ENCODE peak calls at places on chromosomes 3 and 15, in seven cellular contexts. D is colonic mucosa, K is H9, V is ovary, G is heart left ventricle, U is mucosa of descending colon, T is tibial artery. P is an unnamed sample. For H3K9me3, the result is how much of the 10 kb centered on the place peaks cover.

GRCh38 chr3:39103324-39103693 is 4.1 kb downstream of the GORASP1 start:
- DNase-seq in D (no peak), K (peak), V (no peak), G (no peak), U (no peak), T (no peak), P (no peak)

GRCh38 chr3:45964139-45964538 is 20.9 kb downstream of the CXCR6 start:
- DNase-seq in D (no peak), K (no peak), V (no peak), G (no peak), U (no peak), T (no peak), P (no peak)

GRCh38 chr15:68408971-68409370 is 23.0 kb downstream of the ITGA11 start:
- DNase-seq in D (peak), K (no peak), V (no peak), G (peak), U (no peak), T (no peak), P (no peak)

GRCh38 chr15:90400005-90400758 is 12.1 kb downstream of the IQGAP1 start:
- DNase-seq in D (no peak), K (no peak), V (no peak), G (no peak), U (no peak), T (no peak), P (no peak)

GRCh38 chr3:65268411-65268810 is 580.6 kb upstream of the ADAMTS9 start:
- DNase-seq in D (no peak), K (no peak), V (no peak), G (no peak), U (no peak), T (no peak), P (no peak)

GRCh38 chr15:33724321-33725036 is 243.8 kb upstream of the CHRM5 start:
- DNase-seq in D (no peak), K (no peak), V (no peak), G (no peak), U (no peak), T (no peak), P (no peak)

GRCh38 chr3:102083469-102083868 is 234.2 kb downstream of the NFKBIZ start:
- DNase-seq in D (peak), K (no peak), V (no peak), G (no peak), U (no peak), T (no peak), P (no peak)

GRCh38 chr15:51046799-51047449 is 47.8 kb downstream of the TNFAIP8L3 start:
- DNase-seq in D (peak), K (no peak), V (peak), G (no peak), U (peak), T (no peak), P (no peak)

GRCh38 chr15:77496710-77497107 is 76.0 kb downstream of the HMG20A start:
- DNase-seq in D (peak), K (peak), V (peak), G (peak), U (peak), T (peak), P (peak)

GRCh38 chr15:22240403-22240802 is 160.1 kb downstream of the OR4M2 start:
- DNase-seq in D (no peak), K (no peak), V (no peak), G (no peak), U (no peak), T (no peak), P (no peak)

GRCh38 chr15:22236469-22236868 is 156.1 kb downstream of the OR4M2 start:
- DNase-seq in D (no peak), K (no peak), V (no peak), G (no peak), U (no peak), T (no peak), P (no peak)

GRCh38 chr15:22239806-22240180 is 159.5 kb downstream of the OR4M2 start:
- DNase-seq in D (no peak), K (no peak), V (no peak), G (no peak), U (no peak), T (no peak), P (no peak)

GRCh38 chr15:22240951-22241350 is 160.6 kb downstream of the OR4M2 start:
- DNase-seq in D (no peak), K (no peak), V (no peak), G (no peak), U (peak), T (no peak), P (no peak)

DNA sequence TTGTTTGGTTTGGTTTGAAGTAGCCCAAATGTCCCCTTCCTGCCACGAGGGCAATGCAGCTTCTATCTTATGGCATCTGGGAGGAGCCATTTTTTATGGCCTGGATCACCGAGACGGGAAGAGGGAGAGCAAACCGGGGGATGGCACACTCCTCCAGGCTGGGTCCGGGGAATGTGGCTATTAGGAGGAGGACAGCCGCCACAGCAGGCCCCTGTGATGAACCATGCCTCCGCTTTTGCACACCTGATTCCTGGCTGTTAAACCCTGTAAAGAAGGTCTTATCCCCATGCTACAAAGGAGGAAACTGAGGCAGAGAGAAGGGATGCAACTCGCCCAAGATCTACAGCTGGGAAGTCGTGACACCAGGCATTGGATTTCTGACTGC is 157.6 kb downstream of the OR4M2 start:
- DNase-seq in D (no peak), K (no peak), V (no peak), G (no peak), U (no peak), T (no peak), P (no peak)
- H3K9me3 ChIP-seq in D (under half), K (half or more), V (under half), G (under half), U (half or more), T (under half), P (under half)

GRCh38 chr3:27719306-27720003 is 2.7 kb downstream of the EOMES start:
- DNase-seq in D (no peak), K (no peak), V (no peak), G (no peak), U (no peak), T (no peak), P (no peak)

GRCh38 chr3:27720899-27721716 is 1.0 kb downstream of the EOMES start:
- DNase-seq in D (no peak), K (peak), V (no peak), G (no peak), U (no peak), T (no peak), P (no peak)

GRCh38 chr3:27721717-27722564 is at the start of gene EOMES:
- DNase-seq in D (peak), K (peak), V (no peak), G (no peak), U (peak), T (no peak), P (peak)

GRCh38 chr3:27718459-27718858 is 3.7 kb downstream of the EOMES start:
- DNase-seq in D (no peak), K (no peak), V (no peak), G (no peak), U (no peak), T (no peak), P (no peak)

DNA sequence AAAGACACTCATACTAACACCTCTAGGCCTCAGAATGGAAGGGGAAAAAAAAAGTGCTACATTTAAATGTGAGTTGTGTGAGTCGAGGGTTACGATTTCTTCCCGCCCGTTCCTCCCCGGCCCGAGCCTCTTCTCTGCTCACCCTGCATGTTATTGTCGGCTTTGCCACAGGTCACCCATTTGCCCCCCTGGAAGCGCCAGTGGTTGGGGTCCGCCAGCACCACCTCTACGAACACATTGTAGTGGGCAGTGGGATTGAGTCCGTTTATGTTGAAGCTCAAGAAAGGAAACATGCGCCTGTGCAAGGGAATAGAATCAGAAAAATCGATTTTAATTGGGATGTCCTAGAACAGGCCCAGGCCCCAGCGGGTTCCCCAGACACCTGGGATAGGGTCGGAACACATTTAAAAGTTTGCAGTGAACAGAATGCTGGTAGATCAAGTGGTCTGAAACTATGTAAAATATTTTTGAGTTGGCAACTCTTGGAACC is 2.0 kb downstream of the EOMES start:
- DNase-seq in D (no peak), K (peak), V (no peak), G (no peak), U (no peak), T (no peak), P (no peak)
- H3K9me3 ChIP-seq in D (under half), K (under half), V (under half), G (under half), U (under half), T (under half), P (under half)

GRCh38 chr15:100090411-100090810 is 251.4 kb downstream of the ADAMTS17 start:
- DNase-seq in D (no peak), K (no peak), V (no peak), G (no peak), U (no peak), T (no peak), P (no peak)

GRCh38 chr15:100094127-100094510 is 247.7 kb downstream of the ADAMTS17 start:
- DNase-seq in D (no peak), K (no peak), V (no peak), G (no peak), U (no peak), T (no peak), P (no peak)

GRCh38 chr15:100095896-100096600 is 245.7 kb downstream of the ADAMTS17 start:
- DNase-seq in D (no peak), K (no peak), V (no peak), G (no peak), U (no peak), T (no peak), P (no peak)

GRCh38 chr15:100093211-100094126 is 248.3 kb downstream of the ADAMTS17 start:
- DNase-seq in D (no peak), K (no peak), V (no peak), G (no peak), U (no peak), T (no peak), P (no peak)

GRCh38 chr15:100092034-100092433 is 249.7 kb downstream of the ADAMTS17 start:
- DNase-seq in D (no peak), K (no peak), V (no peak), G (no peak), U (no peak), T (no peak), P (no peak)
- H3K9me3 ChIP-seq in D (under half), K (under half), V (under half), G (under half), U (under half), T (under half), P (under half)

GRCh38 chr3:1700650-1701049 is 398.0 kb upstream of the CNTN4 start:
- DNase-seq in D (no peak), K (no peak), V (no peak), G (no peak), U (no peak), T (no peak), P (no peak)
- H3K9me3 ChIP-seq in D (under half), K (under half), V (under half), G (under half), U (under half), T (under half), P (under half)

GRCh38 chr3:149830902-149831301 is 17.9 kb downstream of the RNF13 start:
- DNase-seq in D (no peak), K (no peak), V (no peak), G (no peak), U (no peak), T (no peak), P (no peak)
- H3K9me3 ChIP-seq in D (under half), K (under half), V (under half), G (under half), U (under half), T (under half), P (half or more)

DNA sequence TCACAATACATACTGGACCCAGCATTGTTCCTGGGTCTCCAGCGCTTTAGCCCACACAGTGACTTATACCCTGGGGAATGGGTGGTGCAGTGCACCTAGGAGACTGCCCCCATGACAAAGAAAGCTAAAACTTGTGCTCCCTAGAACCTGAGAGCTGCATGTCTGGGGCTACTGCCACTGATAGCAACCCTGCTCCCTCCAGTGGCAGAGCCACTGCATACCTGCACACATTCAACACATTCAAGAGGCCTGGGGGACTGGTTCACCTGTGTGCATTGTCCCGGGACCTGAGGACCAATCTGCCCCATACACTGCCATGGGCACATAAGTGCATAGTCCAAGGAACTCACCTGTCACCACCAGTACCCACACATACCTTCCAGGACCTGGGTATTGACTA is 302.7 kb upstream of the MANF start:
- DNase-seq in D (no peak), K (no peak), V (no peak), G (no peak), U (no peak), T (no peak), P (no peak)
- H3K9me3 ChIP-seq in D (under half), K (under half), V (under half), G (under half), U (under half), T (under half), P (under half)

GRCh38 chr3:13901935-13902584 is 22.2 kb upstream of the WNT7A start:
- DNase-seq in D (no peak), K (no peak), V (no peak), G (no peak), U (no peak), T (no peak), P (no peak)
- H3K9me3 ChIP-seq in D (under half), K (under half), V (under half), G (half or more), U (half or more), T (under half), P (half or more)